ENCODE peak calls at places on chromosomes 6 and 20, in ten cellular contexts. G is uterus, C is endothelial cell of umbilical vein, F is transverse colon, O is prostate gland, X is breast epithelium, J is HCT116, E is IMR-90, S is NB4, W is A549. T is an unnamed sample.
A peak's percentile ranks its signal among the peaks of the same experiment; 100 is the strongest.

GRCh38 chr6:2528156-2528555 is 222.6 kb downstream of the MYLK4 start:
- DNase-seq in G (no peak), C (no peak), F (no peak), O (no peak), X (no peak), J (no peak), E (no peak), S (no peak), W (no peak), T (no peak)

GRCh38 chr6:26555505-26556262 is 17.5 kb downstream of the HMGN4 start:
- DNase-seq in G (no peak), C (no peak), F (no peak), O (no peak), X (no peak), J (no peak), E (peak; percentile 35), S (peak; percentile 44), W (no peak), T (no peak)

GRCh38 chr6:137025786-137026730 is 18.7 kb downstream of the IL20RA start:
- DNase-seq in G (no peak), C (no peak), F (no peak), O (peak; percentile 46), X (no peak), J (no peak), E (no peak), S (peak; percentile 54), W (no peak), T (no peak)

GRCh38 chr20:45347936-45348809 is at the start of gene SDC4:
- DNase-seq in G (peak; percentile 76), C (peak; percentile 44), F (peak; percentile 78), O (peak; percentile 68), X (peak; percentile 82), J (no peak), E (peak; percentile 63), S (peak; percentile 76), W (peak; percentile 74), T (no peak)

GRCh38 chr6:43263314-43264178 is 20.3 kb downstream of the TTBK1 start:
- DNase-seq in G (peak; percentile 46), C (peak; percentile 48), F (peak; percentile 88), O (peak; percentile 57), X (peak; percentile 81), J (peak; percentile 51), E (peak; percentile 62), S (peak; percentile 84), W (peak; percentile 86), T (peak; percentile 92)

GRCh38 chr6:22141271-22141745 is 155.5 kb downstream of the PRL start:
- DNase-seq in G (no peak), C (peak; percentile 99), F (no peak), O (no peak), X (no peak), J (no peak), E (peak; percentile 10), S (no peak), W (no peak), T (no peak)

GRCh38 chr20:32972181-32973076 is 31.8 kb downstream of the SUN5 start:
- DNase-seq in G (no peak), C (peak; percentile 8), F (peak; percentile 51), O (no peak), X (no peak), J (no peak), E (no peak), S (peak; percentile 98), W (no peak), T (peak; percentile 30)

GRCh38 chr20:36179170-36179945 is 24.8 kb downstream of the EPB41L1 start:
- DNase-seq in G (no peak), C (no peak), F (no peak), O (no peak), X (no peak), J (no peak), E (no peak), S (no peak), W (no peak), T (no peak)

GRCh38 chr6:52183131-52183530 is 3.0 kb upstream of the IL17A start:
- DNase-seq in G (no peak), C (no peak), F (no peak), O (no peak), X (no peak), J (no peak), E (no peak), S (no peak), W (no peak), T (no peak)

GRCh38 chr6:684831-685636 is 7.9 kb downstream of the EXOC2 start:
- DNase-seq in G (no peak), C (peak; percentile 40), F (no peak), O (no peak), X (no peak), J (no peak), E (peak; percentile 63), S (peak; percentile 44), W (no peak), T (no peak)

GRCh38 chr20:19720991-19721390 is 37.1 kb upstream of the RIN2 start:
- DNase-seq in G (no peak), C (no peak), F (no peak), O (no peak), X (no peak), J (no peak), E (no peak), S (no peak), W (no peak), T (peak; percentile 81)

GRCh38 chr6:49430187-49430586 is 32.9 kb downstream of the MMUT start:
- DNase-seq in G (no peak), C (no peak), F (no peak), O (no peak), X (no peak), J (no peak), E (peak; percentile 52), S (no peak), W (no peak), T (no peak)

GRCh38 chr6:158415666-158416065 is 103.4 kb downstream of the TULP4 start:
- DNase-seq in G (no peak), C (no peak), F (no peak), O (no peak), X (no peak), J (no peak), E (no peak), S (no peak), W (no peak), T (no peak)

GRCh38 chr20:22572491-22572890 is 11.9 kb downstream of the FOXA2 start:
- DNase-seq in G (no peak), C (no peak), F (no peak), O (no peak), X (no peak), J (no peak), E (no peak), S (no peak), W (no peak), T (no peak)

GRCh38 chr6:16625319-16626240 is 135.7 kb downstream of the ATXN1 start:
- DNase-seq in G (no peak), C (no peak), F (no peak), O (no peak), X (no peak), J (no peak), E (peak; percentile 28), S (peak; percentile 66), W (no peak), T (no peak)

GRCh38 chr6:101102702-101103101 is 221.6 kb upstream of the ASCC3 start:
- DNase-seq in G (no peak), C (no peak), F (no peak), O (no peak), X (no peak), J (no peak), E (no peak), S (no peak), W (no peak), T (no peak)

GRCh38 chr6:21935561-21936028 is 342.0 kb downstream of the SOX4 start:
- DNase-seq in G (no peak), C (no peak), F (peak; percentile 32), O (no peak), X (no peak), J (peak; percentile 27), E (peak; percentile 69), S (peak; percentile 58), W (no peak), T (no peak)

GRCh38 chr6:33075208-33075567 is 602 bp upstream of the HLA-DPB1 start:
- DNase-seq in G (no peak), C (no peak), F (no peak), O (no peak), X (no peak), J (no peak), E (no peak), S (no peak), W (no peak), T (no peak)

GRCh38 chr6:33075568-33076405 is at the start of gene HLA-DPB1:
- DNase-seq in G (no peak), C (peak; percentile 80), F (no peak), O (no peak), X (no peak), J (peak; percentile 52), E (peak; percentile 59), S (peak; percentile 56), W (peak; percentile 28), T (peak; percentile 42)

GRCh38 chr6:33071579-33071978 is 1.9 kb downstream of the HLA-DPA1 start:
- DNase-seq in G (no peak), C (no peak), F (no peak), O (no peak), X (no peak), J (no peak), E (no peak), S (no peak), W (no peak), T (no peak)

GRCh38 chr6:33072508-33073100 is 845 bp downstream of the HLA-DPA1 start:
- DNase-seq in G (no peak), C (no peak), F (no peak), O (no peak), X (no peak), J (no peak), E (no peak), S (no peak), W (no peak), T (no peak)

GRCh38 chr6:33073431-33073871 is at the start of gene HLA-DPA1:
- DNase-seq in G (no peak), C (no peak), F (peak; percentile 64), O (no peak), X (no peak), J (peak; percentile 8), E (peak; percentile 11), S (peak; percentile 32), W (peak; percentile 8), T (no peak)
- TF ChIP-seq POLR2A in G (peak; percentile 85), C (no peak), F (peak; percentile 71), O (no peak), X (no peak), J (no peak), E (no peak), S (no peak), W (no peak), T (no peak)

GRCh38 chr6:92159046-92159445 is 1260.3 kb downstream of the EPHA7 start:
- DNase-seq in G (no peak), C (no peak), F (no peak), O (no peak), X (no peak), J (no peak), E (no peak), S (no peak), W (no peak), T (no peak)
- TF ChIP-seq CTCF in G (no peak), C (no peak), F (no peak), O (no peak), X (no peak), J (no peak), E (no peak), S (no peak), W (no peak), T (no peak)

GRCh38 chr20:58481541-58482021 is 33.6 kb downstream of the APCDD1L start:
- DNase-seq in G (no peak), C (peak; percentile 46), F (peak; percentile 59), O (no peak), X (no peak), J (peak; percentile 27), E (no peak), S (peak; percentile 72), W (peak; percentile 15), T (peak; percentile 77)
- H3K4me3 ChIP-seq in G (no peak overlapping the region), C (no peak overlapping the region), F (no peak overlapping the region), O (no peak overlapping the region), X (no peak overlapping the region), J (no peak overlapping the region), E (no peak overlapping the region), S (no peak overlapping the region), W (no peak overlapping the region), T (no peak overlapping the region)

GRCh38 chr6:170272341-170273065 is 18.4 kb downstream of the DLL1 start:
- DNase-seq in G (no peak), C (no peak), F (no peak), O (no peak), X (no peak), J (no peak), E (no peak), S (no peak), W (no peak), T (no peak)
- TF ChIP-seq POLR2A in G (no peak), C (no peak), F (no peak), O (no peak), X (no peak), J (no peak), E (no peak), S (no peak), W (no peak), T (no peak)

T was measured in lower leg skin.